ENCODE peak calls at places on chromosomes 11 and 22, in ten cellular contexts. One of them, this sample, is unnamed.

GRCh38 chr22:37492428-37493344 is 6.5 kb upstream of the MFNG start:
- DNase-seq in kidney: no peak
- DNase-seq in colonic mucosa: peak; percentile 63
- DNase-seq in OCI-LY7: peak; percentile 84
- DNase-seq in neural progenitor cell: peak; percentile 70
- DNase-seq in mesendoderm: peak; percentile 85
- DNase-seq in brain microvascular endothelial cell: peak; percentile 37
- DNase-seq in adrenal gland: no peak
- DNase-seq in tibial nerve: peak; percentile 27
- DNase-seq in sigmoid colon: no peak
- DNase-seq in this sample: no peak

GRCh38 chr11:128848815-128849455 is 18.2 kb downstream of the KCNJ1 start:
- DNase-seq in OCI-LY7: peak; percentile 79
- DNase-seq in kidney: no peak
- DNase-seq in colonic mucosa: peak; percentile 52
- DNase-seq in brain microvascular endothelial cell: peak; percentile 57
- DNase-seq in sigmoid colon: no peak
- DNase-seq in neural progenitor cell: peak; percentile 88
- DNase-seq in tibial nerve: peak; percentile 31
- DNase-seq in adrenal gland: peak; percentile 67
- DNase-seq in mesendoderm: peak; percentile 86
- DNase-seq in this sample: no peak

GRCh38 chr11:22976146-22976545 is 115.9 kb upstream of the CCDC179 start:
- DNase-seq in neural progenitor cell: no peak
- DNase-seq in sigmoid colon: no peak
- DNase-seq in adrenal gland: peak; percentile 78
- DNase-seq in tibial nerve: no peak
- DNase-seq in brain microvascular endothelial cell: peak; percentile 95
- DNase-seq in OCI-LY7: no peak
- DNase-seq in colonic mucosa: no peak
- DNase-seq in kidney: no peak
- DNase-seq in mesendoderm: peak; percentile 19
- DNase-seq in this sample: no peak

GRCh38 chr11:36376888-36377758 is 81.0 kb downstream of the PRR5L start:
- DNase-seq in brain microvascular endothelial cell: peak; percentile 40
- DNase-seq in colonic mucosa: peak; percentile 81
- DNase-seq in mesendoderm: peak; percentile 78
- DNase-seq in adrenal gland: peak; percentile 38
- DNase-seq in kidney: peak; percentile 84
- DNase-seq in tibial nerve: peak; percentile 28
- DNase-seq in neural progenitor cell: peak; percentile 85
- DNase-seq in OCI-LY7: no peak
- DNase-seq in sigmoid colon: peak; percentile 69
- DNase-seq in this sample: no peak

GRCh38 chr11:68179847-68180246 is 33.2 kb downstream of the KMT5B start:
- DNase-seq in neural progenitor cell: no peak
- DNase-seq in adrenal gland: no peak
- DNase-seq in mesendoderm: no peak
- DNase-seq in kidney: no peak
- DNase-seq in OCI-LY7: no peak
- DNase-seq in colonic mucosa: no peak
- DNase-seq in tibial nerve: no peak
- DNase-seq in sigmoid colon: no peak
- DNase-seq in brain microvascular endothelial cell: no peak
- DNase-seq in this sample: no peak

GRCh38 chr11:23124996-23125395 is 264.7 kb upstream of the CCDC179 start:
- DNase-seq in tibial nerve: no peak
- DNase-seq in colonic mucosa: no peak
- DNase-seq in OCI-LY7: no peak
- DNase-seq in brain microvascular endothelial cell: no peak
- DNase-seq in adrenal gland: no peak
- DNase-seq in kidney: no peak
- DNase-seq in neural progenitor cell: no peak
- DNase-seq in mesendoderm: no peak
- DNase-seq in sigmoid colon: no peak
- DNase-seq in this sample: no peak

GRCh38 chr11:132620423-132620822 is 911.9 kb downstream of the OPCML start:
- DNase-seq in brain microvascular endothelial cell: no peak
- DNase-seq in neural progenitor cell: no peak
- DNase-seq in tibial nerve: no peak
- DNase-seq in mesendoderm: no peak
- DNase-seq in colonic mucosa: no peak
- DNase-seq in OCI-LY7: no peak
- DNase-seq in sigmoid colon: no peak
- DNase-seq in adrenal gland: no peak
- DNase-seq in kidney: no peak
- DNase-seq in this sample: no peak

GRCh38 chr11:82864268-82864667 is 36.0 kb downstream of the PRCP start:
- DNase-seq in colonic mucosa: peak; percentile 41
- DNase-seq in OCI-LY7: peak; percentile 50
- DNase-seq in sigmoid colon: peak; percentile 81
- DNase-seq in tibial nerve: peak; percentile 69
- DNase-seq in kidney: peak; percentile 73
- DNase-seq in adrenal gland: peak; percentile 80
- DNase-seq in mesendoderm: peak; percentile 72
- DNase-seq in brain microvascular endothelial cell: peak; percentile 45
- DNase-seq in neural progenitor cell: peak; percentile 67
- DNase-seq in this sample: peak; percentile 22

GRCh38 chr22:29912605-29913398 is 29.8 kb downstream of the MTMR3 start:
- DNase-seq in neural progenitor cell: no peak
- DNase-seq in tibial nerve: no peak
- DNase-seq in mesendoderm: no peak
- DNase-seq in colonic mucosa: no peak
- DNase-seq in OCI-LY7: no peak
- DNase-seq in kidney: no peak
- DNase-seq in sigmoid colon: no peak
- DNase-seq in adrenal gland: no peak
- DNase-seq in brain microvascular endothelial cell: peak; percentile 74
- DNase-seq in this sample: no peak

GRCh38 chr11:61333638-61334433 is 808 bp downstream of the TKFC start:
- DNase-seq in tibial nerve: no peak
- DNase-seq in kidney: no peak
- DNase-seq in adrenal gland: peak; percentile 32
- DNase-seq in OCI-LY7: no peak
- DNase-seq in sigmoid colon: no peak
- DNase-seq in colonic mucosa: no peak
- DNase-seq in brain microvascular endothelial cell: no peak
- DNase-seq in neural progenitor cell: no peak
- DNase-seq in mesendoderm: no peak
- DNase-seq in this sample: no peak
- H3K27ac ChIP-seq in tibial nerve: peak overlapping the region; percentile 97
- H3K27ac ChIP-seq in kidney: peak overlapping the region; percentile 78
- H3K27ac ChIP-seq in adrenal gland: peak overlapping the region; percentile 85
- H3K27ac ChIP-seq in OCI-LY7: peak overlapping the region; percentile 79
- H3K27ac ChIP-seq in sigmoid colon: peak overlapping the region; percentile 95
- H3K27ac ChIP-seq in colonic mucosa: peak overlapping the region; percentile 87
- H3K27ac ChIP-seq in brain microvascular endothelial cell: peak overlapping the region; percentile 91
- H3K27ac ChIP-seq in neural progenitor cell: peak overlapping the region; percentile 62
- H3K27ac ChIP-seq in mesendoderm: peak overlapping the region; percentile 58
- H3K27ac ChIP-seq in this sample: peak overlapping the region; percentile 93

GRCh38 chr22:45009881-45010531 is at the start of gene PHF21B:
- DNase-seq in OCI-LY7: peak; percentile 84
- DNase-seq in neural progenitor cell: peak; percentile 97
- DNase-seq in brain microvascular endothelial cell: no peak
- DNase-seq in kidney: peak; percentile 86
- DNase-seq in mesendoderm: peak; percentile 86
- DNase-seq in colonic mucosa: peak; percentile 20
- DNase-seq in adrenal gland: peak; percentile 63
- DNase-seq in sigmoid colon: peak; percentile 70
- DNase-seq in tibial nerve: no peak
- DNase-seq in this sample: no peak
- H3K36me3 ChIP-seq in OCI-LY7: no peaks in the 10 kb centered on the region
- H3K36me3 ChIP-seq in neural progenitor cell: no peaks in the 10 kb centered on the region
- H3K36me3 ChIP-seq in brain microvascular endothelial cell: no peaks in the 10 kb centered on the region
- H3K36me3 ChIP-seq in kidney: no peaks in the 10 kb centered on the region
- H3K36me3 ChIP-seq in mesendoderm: no peaks in the 10 kb centered on the region
- H3K36me3 ChIP-seq in colonic mucosa: no peaks in the 10 kb centered on the region
- H3K36me3 ChIP-seq in adrenal gland: no peaks in the 10 kb centered on the region
- H3K36me3 ChIP-seq in sigmoid colon: no peaks in the 10 kb centered on the region
- H3K36me3 ChIP-seq in tibial nerve: no peaks in the 10 kb centered on the region
- H3K36me3 ChIP-seq in this sample: no peaks in the 10 kb centered on the region

GRCh38 chr22:35563211-35563610 is 22.6 kb downstream of the RASD2 start:
- DNase-seq in OCI-LY7: no peak
- DNase-seq in kidney: no peak
- DNase-seq in adrenal gland: no peak
- DNase-seq in mesendoderm: no peak
- DNase-seq in sigmoid colon: no peak
- DNase-seq in brain microvascular endothelial cell: no peak
- DNase-seq in colonic mucosa: no peak
- DNase-seq in neural progenitor cell: no peak
- DNase-seq in tibial nerve: no peak
- DNase-seq in this sample: no peak
- H3K4me3 ChIP-seq in OCI-LY7: no peak overlapping the region
- H3K4me3 ChIP-seq in kidney: no peak overlapping the region
- H3K4me3 ChIP-seq in adrenal gland: no peak overlapping the region
- H3K4me3 ChIP-seq in mesendoderm: no peak overlapping the region
- H3K4me3 ChIP-seq in sigmoid colon: no peak overlapping the region
- H3K4me3 ChIP-seq in brain microvascular endothelial cell: no peak overlapping the region
- H3K4me3 ChIP-seq in colonic mucosa: no peak overlapping the region
- H3K4me3 ChIP-seq in neural progenitor cell: no peak overlapping the region
- H3K4me3 ChIP-seq in tibial nerve: no peak overlapping the region
- H3K4me3 ChIP-seq in this sample: no peak overlapping the region

GRCh38 chr22:24968066-24968561 is 15.6 kb downstream of the KIAA1671 start:
- DNase-seq in adrenal gland: peak; percentile 90
- DNase-seq in sigmoid colon: no peak
- DNase-seq in neural progenitor cell: peak; percentile 54
- DNase-seq in colonic mucosa: no peak
- DNase-seq in OCI-LY7: no peak
- DNase-seq in brain microvascular endothelial cell: no peak
- DNase-seq in kidney: no peak
- DNase-seq in mesendoderm: peak; percentile 96
- DNase-seq in tibial nerve: no peak
- DNase-seq in this sample: no peak
- H3K27ac ChIP-seq in adrenal gland: peak overlapping the region; percentile 67
- H3K27ac ChIP-seq in sigmoid colon: no peak overlapping the region
- H3K27ac ChIP-seq in neural progenitor cell: peak overlapping the region; percentile 62
- H3K27ac ChIP-seq in colonic mucosa: no peak overlapping the region
- H3K27ac ChIP-seq in OCI-LY7: no peak overlapping the region
- H3K27ac ChIP-seq in brain microvascular endothelial cell: no peak overlapping the region
- H3K27ac ChIP-seq in kidney: no peak overlapping the region
- H3K27ac ChIP-seq in mesendoderm: no peak overlapping the region
- H3K27ac ChIP-seq in tibial nerve: peak overlapping the region; percentile 45
- H3K27ac ChIP-seq in this sample: no peak overlapping the region

DNA sequence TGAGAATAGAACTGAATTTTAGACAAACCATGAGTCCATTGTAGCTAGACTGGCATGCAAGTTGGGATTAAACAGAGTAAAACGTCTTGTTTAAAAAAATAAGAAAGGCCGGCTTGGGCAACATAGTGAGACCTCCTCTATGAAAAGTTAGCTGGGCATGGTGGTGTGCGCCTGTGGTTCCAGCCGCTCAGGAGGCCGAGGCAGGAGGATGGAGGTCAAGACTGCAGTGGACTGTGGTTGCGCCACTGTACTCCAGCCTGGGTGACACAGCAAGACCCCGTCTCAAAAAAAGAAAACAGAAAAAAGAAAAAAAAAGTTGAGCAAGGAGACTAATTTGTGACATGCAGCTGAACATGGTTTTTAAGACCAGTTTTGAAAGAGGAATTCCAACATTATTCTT is 23.5 kb downstream of the CDPF1 start:
- DNase-seq in tibial nerve: no peak
- DNase-seq in adrenal gland: no peak
- DNase-seq in colonic mucosa: no peak
- DNase-seq in brain microvascular endothelial cell: no peak
- DNase-seq in neural progenitor cell: no peak
- DNase-seq in OCI-LY7: no peak
- DNase-seq in kidney: no peak
- DNase-seq in mesendoderm: no peak
- DNase-seq in sigmoid colon: no peak
- DNase-seq in this sample: no peak
- H3K36me3 ChIP-seq in tibial nerve: no peaks in the 10 kb centered on the region
- H3K36me3 ChIP-seq in adrenal gland: peaks cover 12% of the 10 kb centered on the region
- H3K36me3 ChIP-seq in colonic mucosa: peaks cover 7% of the 10 kb centered on the region
- H3K36me3 ChIP-seq in brain microvascular endothelial cell: no peaks in the 10 kb centered on the region
- H3K36me3 ChIP-seq in neural progenitor cell: no peaks in the 10 kb centered on the region
- H3K36me3 ChIP-seq in OCI-LY7: no peaks in the 10 kb centered on the region
- H3K36me3 ChIP-seq in kidney: peaks cover 26% of the 10 kb centered on the region
- H3K36me3 ChIP-seq in mesendoderm: no peaks in the 10 kb centered on the region
- H3K36me3 ChIP-seq in sigmoid colon: no peaks in the 10 kb centered on the region
- H3K36me3 ChIP-seq in this sample: peaks cover 13% of the 10 kb centered on the region

GRCh38 chr11:81255905-81256304 is 1477.8 kb downstream of the FAM181B start:
- DNase-seq in neural progenitor cell: no peak
- DNase-seq in adrenal gland: no peak
- DNase-seq in kidney: no peak
- DNase-seq in OCI-LY7: no peak
- DNase-seq in brain microvascular endothelial cell: no peak
- DNase-seq in tibial nerve: no peak
- DNase-seq in colonic mucosa: no peak
- DNase-seq in mesendoderm: no peak
- DNase-seq in sigmoid colon: no peak
- DNase-seq in this sample: no peak

DNA sequence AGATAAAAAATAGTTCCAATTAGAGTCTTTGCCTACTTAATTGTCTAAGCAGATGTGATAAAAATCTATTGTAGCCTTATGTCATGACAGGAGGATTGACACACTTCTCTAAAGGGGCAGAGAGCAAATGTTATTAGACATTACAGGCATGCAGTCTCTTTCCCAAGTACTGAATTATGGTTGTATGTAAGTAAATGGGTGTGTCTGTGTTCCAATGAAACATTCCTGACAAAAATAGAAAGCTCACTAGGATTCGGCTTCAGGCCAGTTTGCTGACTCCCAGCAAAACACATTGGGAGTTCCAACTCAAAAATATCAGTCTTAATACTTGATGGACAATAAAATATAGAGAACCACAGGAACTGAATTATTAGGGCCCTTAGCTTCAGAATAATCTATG is 1480.4 kb downstream of the FAM181B start:
- DNase-seq in tibial nerve: no peak
- DNase-seq in OCI-LY7: no peak
- DNase-seq in colonic mucosa: no peak
- DNase-seq in mesendoderm: no peak
- DNase-seq in sigmoid colon: no peak
- DNase-seq in brain microvascular endothelial cell: no peak
- DNase-seq in kidney: no peak
- DNase-seq in neural progenitor cell: no peak
- DNase-seq in adrenal gland: no peak
- DNase-seq in this sample: no peak
- H3K4me3 ChIP-seq in tibial nerve: no peak overlapping the region
- H3K4me3 ChIP-seq in OCI-LY7: no peak overlapping the region
- H3K4me3 ChIP-seq in colonic mucosa: no peak overlapping the region
- H3K4me3 ChIP-seq in mesendoderm: no peak overlapping the region
- H3K4me3 ChIP-seq in sigmoid colon: no peak overlapping the region
- H3K4me3 ChIP-seq in brain microvascular endothelial cell: no peak overlapping the region
- H3K4me3 ChIP-seq in kidney: no peak overlapping the region
- H3K4me3 ChIP-seq in neural progenitor cell: no peak overlapping the region
- H3K4me3 ChIP-seq in adrenal gland: no peak overlapping the region
- H3K4me3 ChIP-seq in this sample: no peak overlapping the region

DNA sequence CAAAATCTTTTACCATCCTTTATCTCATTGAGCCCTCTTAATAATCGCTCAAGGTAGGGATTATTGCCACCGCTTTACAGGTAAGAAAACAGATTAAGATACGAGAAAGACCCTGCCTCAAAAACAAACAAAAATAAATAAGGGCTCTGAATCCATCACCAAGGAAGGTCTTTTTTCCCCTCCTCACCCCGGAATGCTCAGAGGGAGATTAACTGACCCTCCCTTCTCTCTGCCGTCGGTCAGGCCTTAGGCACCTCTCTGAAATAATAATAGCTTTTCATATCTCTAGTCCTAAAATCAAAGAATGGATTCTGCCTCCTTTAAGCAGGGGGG is 620 bp upstream of the ATG2A start:
- DNase-seq in kidney: no peak
- DNase-seq in OCI-LY7: no peak
- DNase-seq in adrenal gland: no peak
- DNase-seq in colonic mucosa: no peak
- DNase-seq in sigmoid colon: no peak
- DNase-seq in brain microvascular endothelial cell: no peak
- DNase-seq in neural progenitor cell: peak; percentile 36
- DNase-seq in tibial nerve: no peak
- DNase-seq in mesendoderm: peak; percentile 18
- DNase-seq in this sample: no peak
- H3K27ac ChIP-seq in kidney: peak overlapping the region; percentile 59
- H3K27ac ChIP-seq in OCI-LY7: peak overlapping the region; percentile 63
- H3K27ac ChIP-seq in adrenal gland: peak overlapping the region; percentile 48
- H3K27ac ChIP-seq in colonic mucosa: peak overlapping the region; percentile 52
- H3K27ac ChIP-seq in sigmoid colon: peak overlapping the region; percentile 86
- H3K27ac ChIP-seq in brain microvascular endothelial cell: peak overlapping the region; percentile 37
- H3K27ac ChIP-seq in neural progenitor cell: peak overlapping the region; percentile 75
- H3K27ac ChIP-seq in tibial nerve: peak overlapping the region; percentile 92
- H3K27ac ChIP-seq in mesendoderm: no peak overlapping the region
- H3K27ac ChIP-seq in this sample: peak overlapping the region; percentile 59